ENCODE peak calls at places on chromosomes 16 and 17, in nine cellular contexts. G is lower leg skin, O is testis, M is GM12891, X is IMR-90, L is heart left ventricle, Y is adrenal gland, S is body of pancreas, V is Peyer's patch. E is an unnamed sample.

GRCh38 chr17:50367401-50367800 is 5.6 kb downstream of the MRPL27 start:
- DNase-seq in G (no peak), O (no peak), M (no peak), X (no peak), L (no peak), Y (no peak), S (no peak), V (no peak), E (no peak)

GRCh38 chr17:63477471-63478440 is 895 bp downstream of the ACE start:
- DNase-seq in G (no peak), O (no peak), M (no peak), X (no peak), L (no peak), Y (no peak), S (no peak), V (no peak), E (no peak)

GRCh38 chr17:33267279-33267790 is 25.8 kb downstream of the ASIC2 start:
- DNase-seq in G (no peak), O (no peak), M (no peak), X (peak), L (no peak), Y (no peak), S (no peak), V (no peak), E (no peak)

GRCh38 chr16:69120096-69120664 is 12.2 kb downstream of the CHTF8 start:
- DNase-seq in G (peak), O (no peak), M (no peak), X (no peak), L (no peak), Y (no peak), S (no peak), V (no peak), E (no peak)

GRCh38 chr17:33944412-33944811 is 310.7 kb upstream of the CCL2 start:
- DNase-seq in G (no peak), O (no peak), M (no peak), X (no peak), L (no peak), Y (no peak), S (no peak), V (no peak), E (no peak)

GRCh38 chr16:81645303-81645702 is 133.8 kb upstream of the PLCG2 start:
- DNase-seq in G (peak), O (no peak), M (no peak), X (peak), L (peak), Y (peak), S (peak), V (no peak), E (peak)

GRCh38 chr16:84284168-84284722 is 10.4 kb upstream of the WFDC1 start:
- DNase-seq in G (peak), O (peak), M (no peak), X (no peak), L (peak), Y (peak), S (peak), V (no peak), E (peak)

GRCh38 chr16:1437606-1438005 is 6.7 kb downstream of the PERCC1 start:
- DNase-seq in G (no peak), O (no peak), M (no peak), X (no peak), L (no peak), Y (no peak), S (no peak), V (no peak), E (no peak)

GRCh38 chr17:49434821-49435581 is 20.3 kb upstream of the PHB1 start:
- DNase-seq in G (peak), O (peak), M (peak), X (peak), L (no peak), Y (peak), S (peak), V (peak), E (peak)

GRCh38 chr16:30741461-30741914 is 6.7 kb upstream of the PHKG2 start:
- DNase-seq in G (no peak), O (no peak), M (no peak), X (peak), L (no peak), Y (peak), S (peak), V (no peak), E (no peak)

GRCh38 chr17:63701477-63702222 is 1.7 kb upstream of the LIMD2 start:
- DNase-seq in G (no peak), O (peak), M (peak), X (no peak), L (peak), Y (no peak), S (no peak), V (peak), E (no peak)

GRCh38 chr16:4075534-4075933 is 40.7 kb downstream of the ADCY9 start:
- DNase-seq in G (peak), O (peak), M (no peak), X (no peak), L (no peak), Y (no peak), S (no peak), V (no peak), E (no peak)

GRCh38 chr16:87233928-87234327 is 83.3 kb downstream of the C16orf95 start:
- DNase-seq in G (peak), O (no peak), M (no peak), X (peak), L (no peak), Y (no peak), S (no peak), V (no peak), E (no peak)

GRCh38 chr17:27477971-27478684 is 21.9 kb downstream of the KSR1 start:
- DNase-seq in G (no peak), O (no peak), M (no peak), X (no peak), L (no peak), Y (no peak), S (no peak), V (no peak), E (no peak)

GRCh38 chr16:56607675-56608042 is 725 bp upstream of the MT2A start:
- DNase-seq in G (no peak), O (no peak), M (no peak), X (no peak), L (no peak), Y (no peak), S (no peak), V (no peak), E (no peak)

GRCh38 chr16:12896562-12896961 is 4.8 kb upstream of the SHISA9 start:
- DNase-seq in G (no peak), O (no peak), M (no peak), X (no peak), L (no peak), Y (no peak), S (peak), V (no peak), E (no peak)

GRCh38 chr16:53984936-53985335 is 281.0 kb downstream of the FTO start:
- DNase-seq in G (no peak), O (no peak), M (no peak), X (no peak), L (no peak), Y (no peak), S (no peak), V (no peak), E (no peak)

GRCh38 chr17:72386619-72387237 is 265.9 kb downstream of the SOX9 start:
- DNase-seq in G (no peak), O (no peak), M (no peak), X (no peak), L (no peak), Y (no peak), S (no peak), V (no peak), E (no peak)

GRCh38 chr17:29585080-29585751 is 4.2 kb downstream of the GIT1 start:
- DNase-seq in G (no peak), O (no peak), M (no peak), X (no peak), L (no peak), Y (peak), S (no peak), V (no peak), E (peak)

GRCh38 chr17:42001729-42002128 is 15.5 kb downstream of the DNAJC7 start:
- DNase-seq in G (no peak), O (no peak), M (no peak), X (no peak), L (no peak), Y (no peak), S (no peak), V (no peak), E (no peak)

GRCh38 chr17:55152236-55152635 is 112.5 kb upstream of the HLF start:
- DNase-seq in G (no peak), O (no peak), M (no peak), X (peak), L (no peak), Y (no peak), S (no peak), V (no peak), E (no peak)

GRCh38 chr16:1785846-1786170 is 3.0 kb downstream of the NUBP2 start:
- DNase-seq in G (no peak), O (no peak), M (no peak), X (no peak), L (no peak), Y (peak), S (no peak), V (no peak), E (no peak)

GRCh38 chr16:88972349-88972748 is 4.7 kb downstream of the CBFA2T3 start:
- DNase-seq in G (no peak), O (no peak), M (no peak), X (no peak), L (peak), Y (no peak), S (no peak), V (no peak), E (no peak)

GRCh38 chr17:43316522-43317142 is 82.2 kb upstream of the ARL4D start:
- DNase-seq in G (peak), O (no peak), M (no peak), X (no peak), L (no peak), Y (no peak), S (peak), V (peak), E (no peak)

GRCh38 chr16:87703835-87704375 is 61.9 kb downstream of the KLHDC4 start:
- DNase-seq in G (no peak), O (no peak), M (no peak), X (no peak), L (no peak), Y (no peak), S (no peak), V (no peak), E (no peak)

GRCh38 chr17:5419959-5420653 is at the start of gene RPAIN:
- DNase-seq in G (peak), O (peak), M (peak), X (peak), L (peak), Y (peak), S (peak), V (peak), E (peak)

DNA sequence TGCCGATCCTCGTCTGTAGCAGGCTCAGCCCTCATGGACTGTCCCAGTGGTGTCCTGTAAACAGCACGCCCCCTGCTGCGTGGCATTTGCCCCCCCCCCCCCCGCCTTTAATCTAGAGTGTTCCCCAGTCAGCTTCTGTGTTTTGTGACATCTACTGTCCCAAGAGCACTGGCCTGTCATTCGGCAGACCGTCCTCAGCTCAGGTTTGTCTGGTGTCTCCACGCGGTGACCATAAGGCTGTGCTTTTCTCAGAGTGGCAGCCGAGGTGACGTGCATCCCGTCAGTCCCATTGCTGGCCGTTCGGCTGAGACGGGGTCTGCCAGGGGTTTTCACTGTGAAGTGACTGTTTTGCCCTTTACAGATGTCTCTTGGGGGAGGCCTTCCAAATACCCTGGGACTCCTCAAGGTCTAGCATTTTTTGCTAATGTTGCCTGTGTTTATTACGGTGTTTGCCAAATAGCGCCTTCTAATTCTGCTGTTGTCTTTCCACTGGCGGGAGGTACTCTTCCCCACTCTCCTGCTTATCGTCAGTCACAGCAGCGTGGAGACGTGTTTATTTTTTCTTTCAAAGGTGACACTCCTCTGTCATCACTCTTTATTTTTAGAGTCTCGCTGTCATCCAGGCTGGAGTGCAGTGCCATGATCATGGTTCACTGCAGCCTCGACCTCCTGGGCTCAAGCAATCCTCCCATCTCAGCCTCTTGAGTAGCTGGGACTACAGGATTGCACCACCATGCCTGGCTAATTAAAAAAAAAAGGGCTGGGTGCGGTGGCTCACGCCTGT is 5.7 kb upstream of the MRPL12 start:
- DNase-seq in G (no peak), O (no peak), M (no peak), X (no peak), L (no peak), Y (no peak), S (no peak), V (no peak), E (no peak)
- TF ChIP-seq POLR2A in G (no peak), O (no peak), M (no peak), X (no peak), L (no peak), Y (no peak), S (no peak), V (no peak), E (no peak)

DNA sequence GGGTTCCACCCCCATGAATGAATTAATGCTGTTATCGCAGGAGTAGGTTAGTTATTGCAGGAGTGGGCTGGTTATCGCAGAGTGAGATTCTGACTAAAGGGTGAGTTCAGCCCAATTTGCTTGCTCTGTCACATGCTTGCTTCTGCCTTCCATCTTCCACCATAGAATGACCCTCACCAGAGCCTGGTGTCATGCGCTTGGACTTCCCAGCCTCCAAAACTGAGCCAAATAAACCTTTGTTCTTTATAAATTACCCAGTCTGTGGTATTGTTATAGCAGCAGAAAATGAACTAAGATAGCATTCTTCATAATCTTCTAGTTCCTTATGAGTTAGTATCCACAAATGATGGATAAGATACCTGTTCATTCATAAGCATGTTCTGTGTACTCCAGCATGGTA is 235.1 kb upstream of the TBX2 start:
- DNase-seq in G (no peak), O (no peak), M (no peak), X (no peak), L (no peak), Y (no peak), S (no peak), V (no peak), E (no peak)
- TF ChIP-seq POLR2A in G (no peak), O (no peak), M (no peak), X (no peak), L (no peak), Y (no peak), S (no peak), V (no peak), E (no peak)

GRCh38 chr17:68512247-68512966 is at the start of gene PRKAR1A:
- DNase-seq in G (peak), O (peak), M (peak), X (peak), L (peak), Y (peak), S (peak), V (peak), E (peak)
- TF ChIP-seq POLR2A in G (no peak), O (peak), M (peak), X (peak), L (peak), Y (peak), S (peak), V (peak), E (peak)

DNA sequence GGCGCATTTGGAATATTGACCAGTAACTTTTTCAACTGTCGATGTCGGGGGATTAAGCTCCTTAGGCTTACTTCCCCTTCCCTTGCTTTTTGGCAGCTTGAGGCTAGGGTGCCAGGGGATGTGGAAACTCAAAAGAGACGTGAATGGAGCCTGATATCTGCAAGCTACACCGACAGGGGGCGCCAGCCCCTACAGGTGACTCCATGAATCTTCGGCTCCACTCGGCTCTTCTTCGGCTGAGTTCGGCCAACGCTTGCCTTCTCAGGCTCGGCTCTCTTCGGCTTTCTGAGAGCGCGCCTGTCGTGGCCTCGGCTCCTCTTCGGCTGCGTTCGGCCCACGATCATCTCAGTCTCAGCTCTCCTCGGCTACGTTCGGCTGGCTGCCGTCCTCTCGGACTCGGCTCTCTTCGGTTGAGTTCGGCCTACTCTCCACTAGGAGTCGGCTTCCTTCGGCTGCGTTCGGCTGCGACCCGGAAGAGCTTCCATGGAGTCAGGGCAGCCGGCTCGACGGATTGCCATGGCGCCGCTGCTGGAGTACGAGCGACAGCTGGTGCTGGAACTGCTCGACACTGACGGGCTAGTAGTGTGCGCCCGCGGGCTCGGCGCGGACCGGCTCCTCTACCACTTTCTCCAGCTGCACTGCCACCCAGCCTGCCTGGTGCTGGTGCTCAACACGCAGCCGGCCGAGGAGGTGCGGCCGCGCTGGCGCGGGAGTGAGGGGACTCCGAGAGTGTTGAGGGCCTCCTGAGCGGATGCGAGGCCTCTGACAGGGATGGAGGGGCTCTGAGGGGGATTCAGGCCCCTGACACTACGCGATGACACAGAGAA is at the start of gene ERCC4:
- DNase-seq in G (peak), O (peak), M (peak), X (peak), L (peak), Y (peak), S (peak), V (peak), E (peak)
- TF ChIP-seq POLR2A in G (no peak), O (no peak), M (peak), X (peak), L (no peak), Y (peak), S (peak), V (peak), E (no peak)

GRCh38 chr17:40645291-40645690 is 2.3 kb downstream of the SMARCE1 start:
- DNase-seq in G (no peak), O (no peak), M (no peak), X (no peak), L (no peak), Y (no peak), S (no peak), V (no peak), E (no peak)

GRCh38 chr17:40648326-40648968 is 829 bp upstream of the SMARCE1 start:
- DNase-seq in G (peak), O (peak), M (no peak), X (peak), L (peak), Y (peak), S (no peak), V (no peak), E (no peak)

GRCh38 chr17:40646791-40647548 is 648 bp downstream of the SMARCE1 start:
- DNase-seq in G (no peak), O (peak), M (no peak), X (peak), L (no peak), Y (peak), S (no peak), V (peak), E (no peak)

GRCh38 chr17:40645932-40646331 is 1.7 kb downstream of the SMARCE1 start:
- DNase-seq in G (no peak), O (no peak), M (no peak), X (no peak), L (no peak), Y (no peak), S (no peak), V (no peak), E (no peak)

GRCh38 chr17:40647549-40648325 is at the start of gene SMARCE1:
- DNase-seq in G (peak), O (peak), M (peak), X (peak), L (peak), Y (peak), S (peak), V (peak), E (peak)
- TF ChIP-seq POLR2A in G (no peak), O (no peak), M (peak), X (peak), L (no peak), Y (no peak), S (peak), V (peak), E (peak)

DNA sequence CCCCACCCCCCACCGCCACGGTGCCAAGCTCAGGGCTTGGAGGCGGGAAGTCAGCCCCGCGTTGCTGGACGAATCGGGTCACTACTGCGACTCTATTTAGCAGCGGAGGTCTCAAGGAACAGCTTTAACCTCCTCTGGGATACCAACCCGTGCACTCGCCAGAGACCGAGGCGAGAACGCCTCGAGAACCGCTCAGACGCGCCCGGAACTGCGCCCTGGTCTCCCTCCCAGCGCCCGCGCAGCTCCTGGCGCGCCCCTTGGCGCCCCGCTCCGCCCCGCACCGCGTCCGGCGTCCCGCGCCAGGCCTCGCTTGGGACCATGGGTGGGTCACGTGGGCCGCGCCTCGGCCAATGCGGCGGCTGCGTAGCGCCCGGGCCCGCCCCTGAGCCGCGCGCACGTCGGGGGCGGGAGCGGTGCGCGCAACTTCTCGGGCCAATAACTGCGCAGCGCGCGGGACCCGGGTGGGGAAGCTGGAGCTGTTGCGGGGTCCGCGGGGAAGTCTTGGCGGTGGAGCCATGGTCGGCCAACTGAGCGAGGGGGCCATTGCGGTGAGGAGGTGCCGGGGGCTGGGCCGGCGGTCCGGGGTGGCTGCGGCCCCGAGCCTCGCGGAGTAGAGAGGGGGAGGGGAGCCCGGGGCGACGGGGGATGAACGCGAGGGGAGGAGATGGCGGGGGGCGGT is at the start of the genes RPA1 and SMYD4:
- DNase-seq in G (peak), O (peak), M (peak), X (peak), L (peak), Y (peak), S (peak), V (peak), E (peak)
- TF ChIP-seq POLR2A in G (no peak), O (peak), M (peak), X (peak), L (peak), Y (no peak), S (peak), V (peak), E (peak)